ENCODE peak calls at places on chromosomes 4 and X, in nine cellular contexts. Z, Y, K, I, N, L, B, D and F are unnamed samples.

GRCh38 chrX:29419774-29420553 is 795.4 kb upstream of the MAGEB2 start:
- DNase-seq in D (no peak), K (no peak), L (no peak), Y (no peak), B (no peak), Z (no peak), N (no peak), I (no peak), F (no peak)

GRCh38 chr4:182255421-182256190 is 12.4 kb downstream of the TENM3 start:
- DNase-seq in N (no peak), D (no peak), L (peak), Z (no peak), Y (no peak), B (no peak), K (no peak), I (no peak), F (no peak)

GRCh38 chr4:73661646-73662119 is 41.4 kb upstream of the RASSF6 start:
- DNase-seq in N (no peak), L (no peak), D (no peak), Z (no peak), K (no peak), Y (no peak), B (no peak), I (no peak), F (no peak)

GRCh38 chr4:77501240-77501639 is 104.4 kb upstream of the CXCL13 start:
- DNase-seq in D (no peak), K (no peak), N (no peak), Y (no peak), I (no peak), L (no peak), B (no peak), Z (no peak), F (no peak)

GRCh38 chr4:84594724-84595123 is 11.8 kb downstream of the CDS1 start:
- DNase-seq in I (no peak), Z (no peak), D (no peak), K (no peak), N (no peak), Y (no peak), L (no peak), B (no peak), F (no peak)

GRCh38 chr4:169756971-169757574 is 671 bp downstream of the HPF1 start:
- DNase-seq in Y (no peak), K (no peak), I (no peak), B (no peak), Z (no peak), L (no peak), D (no peak), N (no peak), F (no peak)

GRCh38 chrX:18582910-18583493 is 88.9 kb downstream of the RS1 start:
- DNase-seq in Y (no peak), L (no peak), B (no peak), I (no peak), N (no peak), D (no peak), K (no peak), Z (no peak), F (no peak)

GRCh38 chrX:41785685-41786084 is 61.7 kb downstream of the GPR82 start:
- DNase-seq in I (no peak), L (no peak), D (no peak), K (no peak), Y (no peak), N (no peak), B (no peak), Z (no peak), F (no peak)

GRCh38 chrX:10486373-10486772 is 134.0 kb downstream of the MID1 start:
- DNase-seq in N (no peak), Z (no peak), B (no peak), K (no peak), I (no peak), L (no peak), Y (no peak), D (no peak), F (no peak)

GRCh38 chrX:132956421-132957210 is 1.8 kb downstream of the HS6ST2 start:
- DNase-seq in Z (no peak), D (peak), B (peak), I (no peak), Y (no peak), L (no peak), K (no peak), N (no peak), F (peak)

GRCh38 chrX:138938003-138938402 is 226.5 kb upstream of the FGF13 start:
- DNase-seq in K (no peak), L (no peak), Z (no peak), I (no peak), N (no peak), D (no peak), B (no peak), Y (no peak), F (no peak)

GRCh38 chrX:102959471-102959870 is 22.4 kb downstream of the RAB40AL start:
- DNase-seq in L (no peak), I (no peak), K (no peak), N (no peak), D (no peak), Z (no peak), B (no peak), Y (no peak), F (no peak)

GRCh38 chr4:75745192-75745591 is 20.8 kb downstream of the USO1 start:
- DNase-seq in Y (no peak), I (no peak), Z (no peak), D (no peak), K (no peak), B (peak), L (no peak), N (no peak), F (no peak)

GRCh38 chrX:10665681-10666080 is 45.3 kb upstream of the MID1 start:
- DNase-seq in K (no peak), L (no peak), D (no peak), Z (no peak), Y (no peak), I (no peak), N (no peak), B (no peak), F (no peak)

GRCh38 chr4:43286137-43286536 is 393.6 kb downstream of the GRXCR1 start:
- DNase-seq in L (no peak), D (no peak), B (no peak), Y (no peak), Z (no peak), K (no peak), N (no peak), I (no peak), F (no peak)
- H3K27ac ChIP-seq in L (no peak), D (no peak), B (no peak), Y (no peak), Z (no peak), K (no peak), N (no peak), I (no peak), F (no peak)

GRCh38 chr4:118803253-118803652 is 32.7 kb downstream of the SEC24D start:
- DNase-seq in I (no peak), N (no peak), L (no peak), D (no peak), B (no peak), K (no peak), Y (no peak), Z (no peak), F (no peak)
- H3K27ac ChIP-seq in I (no peak), N (no peak), L (no peak), D (no peak), B (no peak), K (no peak), Y (no peak), Z (no peak), F (no peak)

DNA sequence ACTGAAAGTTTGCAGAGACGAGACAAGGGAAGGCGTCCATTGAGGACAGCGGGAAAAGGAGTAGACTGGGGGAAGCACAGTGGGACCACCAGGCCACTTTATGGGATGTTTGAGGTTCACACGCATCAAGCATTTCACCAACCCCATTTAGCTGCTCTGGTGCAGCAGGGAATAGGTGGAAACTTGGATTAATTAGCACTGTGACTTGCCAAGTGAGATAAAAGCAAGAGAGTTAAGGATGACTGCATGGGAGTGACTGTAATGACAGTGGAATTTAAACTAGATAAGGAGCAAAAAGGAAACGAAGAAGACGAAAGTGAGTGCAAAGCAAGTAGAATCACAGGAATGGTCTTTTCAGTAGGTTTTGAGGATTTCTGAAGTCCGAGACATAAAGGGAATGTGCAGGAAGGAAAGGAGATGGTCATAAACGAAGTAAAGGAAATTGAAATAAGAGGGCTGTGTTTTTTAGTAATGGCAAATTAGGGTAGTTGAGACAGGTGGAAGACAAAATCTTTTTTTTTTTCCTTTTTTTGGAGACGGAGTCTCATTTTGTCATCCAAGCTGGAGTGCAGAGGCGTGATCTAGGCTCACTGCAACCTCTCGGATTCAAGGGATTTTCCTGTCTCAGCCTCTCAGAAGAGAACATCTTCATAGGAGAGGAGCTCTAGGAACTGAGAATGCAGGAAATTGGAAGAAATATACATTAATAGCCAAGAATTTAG is 119.0 kb upstream of the MAP9 start:
- DNase-seq in D (no peak), K (no peak), Y (no peak), L (no peak), Z (no peak), B (no peak), I (no peak), N (no peak), F (no peak)
- H3K27ac ChIP-seq in D (no peak), K (peak), Y (no peak), L (no peak), Z (no peak), B (no peak), I (no peak), N (no peak), F (no peak)

DNA sequence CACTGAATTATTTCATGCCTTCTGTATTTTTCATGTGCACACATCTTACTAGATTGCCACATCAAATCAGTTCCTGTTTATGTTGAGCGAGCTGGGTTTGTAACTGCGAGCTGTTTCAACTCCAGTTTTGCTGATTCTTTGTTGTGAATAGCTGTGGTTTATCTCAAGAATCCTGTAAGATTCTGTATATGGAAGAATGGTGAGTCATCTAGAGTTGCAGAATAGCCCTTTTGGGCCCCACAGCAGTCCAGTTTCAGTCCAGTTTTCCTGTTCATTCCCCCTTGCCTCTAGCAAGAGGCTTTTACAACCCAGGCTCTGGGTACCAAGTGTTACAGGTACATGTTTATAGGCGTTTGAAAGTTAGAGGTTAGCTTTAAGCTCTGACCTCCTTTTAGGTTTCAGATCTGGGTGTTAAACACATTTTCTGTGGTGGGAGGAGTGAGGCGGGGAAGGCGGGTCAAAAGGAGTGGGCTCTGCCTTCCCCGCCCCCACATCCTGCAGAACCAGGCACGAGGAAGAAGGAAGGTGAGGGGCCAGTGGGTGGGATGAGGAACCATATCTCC is 32.7 kb downstream of the TBC1D14 start:
- DNase-seq in L (no peak), N (no peak), B (no peak), D (no peak), Z (no peak), Y (no peak), K (no peak), I (peak), F (peak)
- H3K27ac ChIP-seq in L (no peak), N (peak), B (peak), D (peak), Z (peak), Y (peak), K (peak), I (no peak), F (peak)